ENCODE peak calls at places on chromosome 3, in five cellular contexts. Z is uterus, T is HFF-Myc, N is cardiac muscle cell, F is spleen. B is an unnamed sample.

GRCh38 chr3:133933097-133934024 is 37.7 kb upstream of the RAB6B start:
- DNase-seq in Z (no peak), T (no peak), N (no peak), F (peak), B (no peak)

GRCh38 chr3:18215639-18216038 is 209.5 kb downstream of the SATB1 start:
- DNase-seq in Z (no peak), T (no peak), N (no peak), F (no peak), B (no peak)

GRCh38 chr3:166186003-166186402 is 348.8 kb upstream of the BCHE start:
- DNase-seq in Z (no peak), T (no peak), N (no peak), F (no peak), B (no peak)

GRCh38 chr3:51942603-51943450 is 664 bp downstream of the PARP3 start:
- DNase-seq in Z (peak), T (no peak), N (peak), F (peak), B (peak)

GRCh38 chr3:161414907-161415306 is 43.6 kb upstream of the SPTSSB start:
- DNase-seq in Z (no peak), T (no peak), N (no peak), F (no peak), B (no peak)

GRCh38 chr3:177357352-177358084 is 160.2 kb upstream of the TBL1XR1 start:
- DNase-seq in Z (peak), T (peak), N (peak), F (no peak), B (peak)

GRCh38 chr3:141460097-141460704 is 26.6 kb upstream of the RASA2 start:
- DNase-seq in Z (peak), T (peak), N (peak), F (peak), B (peak)

GRCh38 chr3:136114421-136114820 is 81.7 kb downstream of the MSL2 start:
- DNase-seq in Z (no peak), T (no peak), N (no peak), F (no peak), B (no peak)

GRCh38 chr3:138458774-138459499 is 24.5 kb downstream of the ESYT3 start:
- DNase-seq in Z (no peak), T (no peak), N (no peak), F (peak), B (no peak)

GRCh38 chr3:181722156-181722555 is 10.4 kb downstream of the SOX2 start:
- DNase-seq in Z (no peak), T (no peak), N (no peak), F (no peak), B (no peak)

GRCh38 chr3:132222868-132223538 is 94.2 kb upstream of the ACP3 start:
- DNase-seq in Z (no peak), T (no peak), N (peak), F (no peak), B (no peak)

GRCh38 chr3:45885979-45886711 is at the start of gene CCR9:
- DNase-seq in Z (no peak), T (no peak), N (no peak), F (no peak), B (no peak)

GRCh38 chr3:117962750-117963149 is 1071.9 kb downstream of the IGSF11 start:
- DNase-seq in Z (no peak), T (no peak), N (no peak), F (no peak), B (no peak)

GRCh38 chr3:193895409-193895808 is 240.5 kb upstream of the HES1 start:
- DNase-seq in Z (no peak), T (no peak), N (no peak), F (no peak), B (no peak)

GRCh38 chr3:110814170-110815007 is 257.2 kb upstream of the NECTIN3 start:
- DNase-seq in Z (no peak), T (peak), N (peak), F (no peak), B (peak)

GRCh38 chr3:74614133-74614967 is at the start of gene CNTN3:
- DNase-seq in Z (no peak), T (no peak), N (peak), F (peak), B (no peak)

GRCh38 chr3:28860307-28860706 is 420.6 kb upstream of the RBMS3 start:
- DNase-seq in Z (peak), T (no peak), N (peak), F (no peak), B (no peak)

GRCh38 chr3:134308350-134308891 is 57.8 kb upstream of the RYK start:
- DNase-seq in Z (peak), T (no peak), N (peak), F (peak), B (peak)

GRCh38 chr3:195209836-195210551 is 61.0 kb downstream of the XXYLT1 start:
- DNase-seq in Z (peak), T (peak), N (peak), F (no peak), B (no peak)

GRCh38 chr3:182962162-182962561 is 18.2 kb downstream of the DCUN1D1 start:
- DNase-seq in Z (no peak), T (no peak), N (peak), F (no peak), B (no peak)

GRCh38 chr3:181329024-181329423 is 339.5 kb upstream of the DNAJC19 start:
- DNase-seq in Z (no peak), T (no peak), N (no peak), F (no peak), B (no peak)

GRCh38 chr3:87503901-87504498 is 227.6 kb upstream of the POU1F1 start:
- DNase-seq in Z (no peak), T (peak), N (peak), F (no peak), B (peak)

GRCh38 chr3:21912656-21913055 is 161.6 kb upstream of the ZNF385D start:
- DNase-seq in Z (no peak), T (no peak), N (peak), F (no peak), B (no peak)

GRCh38 chr3:196193037-196193737 is 18.0 kb downstream of the ZDHHC19 start:
- DNase-seq in Z (no peak), T (no peak), N (no peak), F (peak), B (no peak)

GRCh38 chr3:78765671-78766485 is 1001.9 kb downstream of the ROBO1 start:
- DNase-seq in Z (no peak), T (no peak), N (no peak), F (no peak), B (no peak)

GRCh38 chr3:32757618-32758374 is 60.0 kb upstream of the TRIM71 start:
- DNase-seq in Z (no peak), T (no peak), N (no peak), F (no peak), B (no peak)

GRCh38 chr3:105613120-105613519 is 246.4 kb downstream of the ALCAM start:
- DNase-seq in Z (no peak), T (no peak), N (peak), F (no peak), B (no peak)

GRCh38 chr3:111585214-111585613 is 9.9 kb downstream of the ZBED2 start:
- DNase-seq in Z (no peak), T (no peak), N (no peak), F (no peak), B (peak)

GRCh38 chr3:190005343-190006113 is 115.2 kb downstream of the P3H2 start:
- DNase-seq in Z (no peak), T (no peak), N (no peak), F (no peak), B (no peak)

GRCh38 chr3:11282250-11283125 is 10.3 kb downstream of the ATG7 start:
- DNase-seq in Z (peak), T (peak), N (peak), F (no peak), B (no peak)

GRCh38 chr3:171122212-171122611 is 95.7 kb upstream of the SLC2A2 start:
- DNase-seq in Z (no peak), T (no peak), N (no peak), F (no peak), B (no peak)

GRCh38 chr3:170865209-170866094 is 4.5 kb downstream of the RPL22L1 start:
- DNase-seq in Z (no peak), T (no peak), N (no peak), F (no peak), B (no peak)

GRCh38 chr3:4656059-4656458 is 162.9 kb downstream of the ITPR1 start:
- DNase-seq in Z (peak), T (peak), N (peak), F (peak), B (peak)

GRCh38 chr3:40386213-40386612 is 771 bp upstream of the ENTPD3 start:
- DNase-seq in Z (no peak), T (no peak), N (no peak), F (no peak), B (no peak)
- H3K4me3 ChIP-seq in Z (no peak), T (no peak), N (no peak), F (no peak), B (no peak)

DNA sequence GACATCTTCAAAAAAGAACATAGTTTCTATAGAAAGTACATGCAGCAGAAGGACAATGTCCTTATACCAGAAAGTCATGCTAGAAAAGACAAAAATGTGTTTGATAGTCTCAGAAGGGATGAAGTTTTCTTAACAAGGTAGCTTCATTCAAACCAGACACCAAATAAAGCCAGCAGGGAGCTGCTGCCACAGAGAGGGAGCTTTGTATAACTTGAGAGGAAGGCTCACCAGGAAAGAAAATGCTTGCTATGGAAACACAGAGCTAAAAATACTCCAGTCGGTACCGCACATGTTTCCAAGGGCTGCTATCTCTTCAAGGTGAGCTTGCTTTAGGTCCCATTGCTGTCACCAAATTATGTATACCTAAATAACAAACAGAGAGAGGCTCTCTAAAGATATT is 1074.8 kb upstream of the ALCAM start:
- DNase-seq in Z (no peak), T (no peak), N (no peak), F (no peak), B (no peak)
- H3K4me3 ChIP-seq in Z (no peak), T (no peak), N (no peak), F (no peak), B (no peak)

GRCh38 chr3:55482496-55483195 is 4.5 kb downstream of the WNT5A start:
- DNase-seq in Z (peak), T (no peak), N (no peak), F (no peak), B (no peak)

GRCh38 chr3:55481918-55482495 is 5.1 kb downstream of the WNT5A start:
- DNase-seq in Z (peak), T (no peak), N (peak), F (no peak), B (no peak)

GRCh38 chr3:55484191-55484644 is 2.9 kb downstream of the WNT5A start:
- DNase-seq in Z (no peak), T (no peak), N (no peak), F (no peak), B (no peak)

GRCh38 chr3:55483196-55484095 is 3.7 kb downstream of the WNT5A start:
- DNase-seq in Z (no peak), T (no peak), N (no peak), F (no peak), B (no peak)

DNA sequence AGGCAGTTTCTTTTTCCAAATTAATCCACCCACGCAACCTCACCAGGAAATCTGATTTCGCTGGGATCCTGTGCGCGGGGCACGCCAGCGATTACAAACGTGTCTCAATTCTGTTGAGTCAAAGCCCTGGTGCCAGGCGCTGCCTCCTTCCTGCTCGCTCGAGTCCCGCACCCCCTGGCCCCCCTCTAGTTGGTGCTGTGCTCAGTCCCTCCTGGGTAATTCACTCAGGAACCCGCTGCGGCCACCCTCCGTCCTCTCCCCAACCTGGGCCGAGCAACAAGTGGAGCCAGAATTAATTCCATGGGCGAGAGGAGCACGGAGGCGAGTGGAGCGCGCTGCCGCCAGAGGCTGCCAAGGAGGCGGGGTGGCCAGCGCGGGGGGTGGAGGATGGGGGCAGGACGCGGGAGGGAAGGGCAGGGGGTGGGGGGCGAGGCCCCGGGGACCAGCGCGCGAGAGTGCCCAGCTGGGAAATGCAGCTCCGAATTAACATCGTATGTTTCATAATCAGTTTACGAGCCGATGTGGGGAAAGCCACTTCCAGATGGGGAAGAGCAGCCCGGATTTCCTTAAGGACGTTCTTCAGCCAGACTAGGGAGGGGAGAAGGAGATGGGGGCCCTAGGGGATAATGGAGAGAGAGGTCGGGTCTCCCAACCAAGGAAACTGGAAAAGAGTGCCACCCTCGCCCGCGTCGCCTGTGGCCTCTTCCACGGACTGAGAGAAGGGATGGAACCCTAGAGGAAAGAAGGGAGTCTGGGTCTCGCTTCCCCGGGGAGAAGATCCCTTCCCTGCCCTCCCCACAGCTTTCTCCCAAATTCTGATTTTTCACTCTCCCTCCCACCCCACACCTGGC is 5.8 kb downstream of the WNT5A start:
- DNase-seq in Z (peak), T (no peak), N (peak), F (no peak), B (peak)
- H3K4me3 ChIP-seq in Z (peak), T (peak), N (peak), F (peak), B (peak)

DNA sequence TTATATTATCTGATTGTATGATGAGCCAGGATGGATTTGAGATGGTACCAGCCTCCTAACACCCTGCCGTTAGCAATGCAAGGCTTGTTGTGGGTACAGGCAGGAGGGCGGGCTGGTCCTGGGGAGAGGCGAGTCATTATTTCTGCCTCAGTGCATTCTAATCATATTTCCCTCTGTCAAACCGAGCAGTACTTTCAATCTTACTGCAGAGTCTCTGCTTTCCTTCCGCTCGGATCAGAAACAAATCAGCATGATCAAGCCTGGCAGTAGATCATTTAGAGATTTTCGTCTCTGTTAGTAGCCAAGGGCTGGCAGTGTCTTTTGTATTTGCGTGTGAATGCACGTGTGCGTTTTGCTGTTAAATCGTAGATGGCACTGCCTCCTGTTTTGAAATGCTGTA is 279.4 kb downstream of the PDCD6IP start:
- DNase-seq in Z (no peak), T (no peak), N (no peak), F (no peak), B (no peak)
- H3K4me3 ChIP-seq in Z (no peak), T (no peak), N (no peak), F (no peak), B (no peak)

GRCh38 chr3:102085431-102086226 is 236.3 kb downstream of the NFKBIZ start:
- DNase-seq in Z (no peak), T (no peak), N (no peak), F (no peak), B (no peak)
- H3K4me3 ChIP-seq in Z (no peak), T (no peak), N (no peak), F (no peak), B (no peak)

DNA sequence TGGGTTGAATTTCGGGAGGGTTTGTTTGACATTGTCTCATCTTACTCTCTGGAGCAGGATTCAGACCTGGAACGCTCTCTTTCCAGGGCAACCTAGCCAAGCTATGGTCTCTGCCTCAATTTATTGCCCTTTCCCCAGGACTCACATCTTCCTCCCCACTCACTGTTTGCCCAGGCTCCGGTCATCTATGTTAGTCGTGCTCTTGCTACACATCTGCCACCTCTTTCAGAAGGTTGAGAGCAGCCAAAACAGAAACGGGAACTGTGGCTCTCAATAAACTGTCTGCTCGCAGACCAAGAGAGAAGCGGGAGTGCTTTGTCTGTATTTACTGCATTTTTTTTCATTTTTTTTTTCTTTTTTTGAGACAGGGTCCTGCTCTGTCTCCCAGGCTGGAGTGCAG is 81.6 kb downstream of the ST6GAL1 start:
- DNase-seq in Z (no peak), T (no peak), N (no peak), F (no peak), B (no peak)
- H3K4me3 ChIP-seq in Z (no peak), T (no peak), N (no peak), F (no peak), B (no peak)

GRCh38 chr3:127914584-127914983 is 448 bp upstream of the KBTBD12 start:
- DNase-seq in Z (no peak), T (no peak), N (no peak), F (no peak), B (no peak)
- H3K4me3 ChIP-seq in Z (peak), T (peak), N (no peak), F (no peak), B (no peak)

B was measured in epithelial cell of esophagus.